ENCODE peak calls at places on chromosomes 6 and 20, in seven cellular contexts. P is left ventricle myocardium inferior, J is fibroblast of pulmonary artery, Y is AG04449, Q is astrocyte of the spinal cord, N is transverse colon, I is fibroblast of the aortic adventitia. K is an unnamed sample.
A peak's percentile ranks its signal among the peaks of the same experiment; 100 is the strongest.

GRCh38 chr6:20092071-20092566 is 120.2 kb downstream of the MBOAT1 start:
- DNase-seq in P (no peak), Y (peak; percentile 4), Q (peak; percentile 65), N (no peak), J (peak; percentile 73), I (peak; percentile 67), K (peak; percentile 61)

GRCh38 chr6:104527311-104527710 is 332.4 kb downstream of the HACE1 start:
- DNase-seq in I (no peak), N (no peak), Y (no peak), Q (no peak), J (no peak), P (no peak), K (no peak)

GRCh38 chr6:10613077-10613476 is 81.3 kb downstream of the C6orf52 start:
- DNase-seq in Y (no peak), Q (peak; percentile 50), J (no peak), N (no peak), I (peak; percentile 47), P (no peak), K (no peak)

GRCh38 chr20:7693761-7694160 is 246.5 kb downstream of the HAO1 start:
- DNase-seq in Q (peak; percentile 80), P (no peak), N (no peak), Y (no peak), J (no peak), I (peak; percentile 53), K (no peak)

GRCh38 chr6:14792118-14792955 is 453.5 kb upstream of the JARID2 start:
- DNase-seq in P (no peak), Q (no peak), Y (no peak), I (no peak), J (no peak), N (no peak), K (peak; percentile 75)

GRCh38 chr6:67653561-67653960 is 981.5 kb upstream of the ADGRB3 start:
- DNase-seq in Y (no peak), N (no peak), J (no peak), I (no peak), Q (no peak), P (no peak), K (no peak)

GRCh38 chr6:43733471-43734293 is 36.3 kb upstream of the VEGFA start:
- DNase-seq in N (no peak), Q (no peak), I (no peak), P (no peak), J (no peak), Y (no peak), K (no peak)

GRCh38 chr6:33248643-33248931 is 23.1 kb downstream of the VPS52 start:
- DNase-seq in I (no peak), Y (no peak), N (no peak), P (peak; percentile 18), Q (no peak), J (peak; percentile 58), K (peak; percentile 51)

GRCh38 chr6:139291813-139292619 is at the start of gene TXLNB:
- DNase-seq in Q (peak; percentile 92), I (peak; percentile 94), N (peak; percentile 78), P (peak; percentile 84), Y (peak; percentile 36), J (peak; percentile 95), K (peak; percentile 67)

GRCh38 chr6:125611573-125612399 is 137.6 kb upstream of the HEY2 start:
- DNase-seq in Q (peak; percentile 75), I (peak; percentile 63), P (no peak), Y (no peak), N (no peak), J (peak; percentile 83), K (no peak)

GRCh38 chr6:167937948-167938911 is 59.2 kb upstream of the KIF25 start:
- DNase-seq in J (no peak), I (no peak), P (no peak), Y (no peak), Q (no peak), N (no peak), K (no peak)

GRCh38 chr20:33645072-33645358 is 17.1 kb upstream of the C20orf144 start:
- DNase-seq in P (no peak), Q (no peak), N (no peak), Y (no peak), I (no peak), J (no peak), K (peak; percentile 55)

GRCh38 chr6:32627831-32628230 is 9.4 kb upstream of the HLA-DQA1 start:
- DNase-seq in J (peak; percentile 21), P (peak; percentile 19), Q (peak; percentile 10), Y (no peak), N (peak; percentile 19), I (peak; percentile 49), K (peak; percentile 21)

GRCh38 chr6:157438611-157439109 is 57.7 kb downstream of the ZDHHC14 start:
- DNase-seq in N (no peak), Q (no peak), I (peak; percentile 84), Y (no peak), P (no peak), J (peak; percentile 68), K (peak; percentile 22)

GRCh38 chr6:35782424-35782823 is 1.6 kb downstream of the CLPSL1 start:
- DNase-seq in I (no peak), J (no peak), Q (no peak), P (no peak), Y (no peak), N (no peak), K (no peak)

GRCh38 chr6:20688710-20689500 is 154.6 kb downstream of the CDKAL1 start:
- DNase-seq in Q (peak; percentile 78), J (peak; percentile 49), P (no peak), N (no peak), I (no peak), Y (peak; percentile 44), K (peak; percentile 66)

GRCh38 chr6:4987427-4987826 is 16.4 kb downstream of the RPP40 start:
- DNase-seq in P (no peak), N (no peak), I (no peak), Y (no peak), J (no peak), Q (no peak), K (no peak)

GRCh38 chr6:125853740-125854139 is 63.0 kb downstream of the NCOA7 start:
- DNase-seq in P (no peak), I (no peak), Q (no peak), Y (no peak), N (no peak), J (no peak), K (no peak)

GRCh38 chr6:44804016-44804415 is 416.5 kb downstream of the CDC5L start:
- DNase-seq in I (no peak), N (no peak), Q (no peak), Y (no peak), P (no peak), J (no peak), K (no peak)

GRCh38 chr6:32944265-32944664 is 3.4 kb upstream of the HLA-DMB start:
- DNase-seq in P (no peak), N (peak; percentile 49), J (no peak), I (no peak), Q (no peak), Y (no peak), K (no peak)

GRCh38 chr20:47521059-47521808 is 19.5 kb downstream of the NCOA3 start:
- DNase-seq in N (no peak), I (no peak), Y (no peak), P (no peak), J (no peak), Q (no peak), K (no peak)
- TF ChIP-seq CTCF in N (no peak), I (no peak), Y (no peak), P (peak; percentile 23), J (no peak), Q (no peak), K (peak; percentile 30)

DNA sequence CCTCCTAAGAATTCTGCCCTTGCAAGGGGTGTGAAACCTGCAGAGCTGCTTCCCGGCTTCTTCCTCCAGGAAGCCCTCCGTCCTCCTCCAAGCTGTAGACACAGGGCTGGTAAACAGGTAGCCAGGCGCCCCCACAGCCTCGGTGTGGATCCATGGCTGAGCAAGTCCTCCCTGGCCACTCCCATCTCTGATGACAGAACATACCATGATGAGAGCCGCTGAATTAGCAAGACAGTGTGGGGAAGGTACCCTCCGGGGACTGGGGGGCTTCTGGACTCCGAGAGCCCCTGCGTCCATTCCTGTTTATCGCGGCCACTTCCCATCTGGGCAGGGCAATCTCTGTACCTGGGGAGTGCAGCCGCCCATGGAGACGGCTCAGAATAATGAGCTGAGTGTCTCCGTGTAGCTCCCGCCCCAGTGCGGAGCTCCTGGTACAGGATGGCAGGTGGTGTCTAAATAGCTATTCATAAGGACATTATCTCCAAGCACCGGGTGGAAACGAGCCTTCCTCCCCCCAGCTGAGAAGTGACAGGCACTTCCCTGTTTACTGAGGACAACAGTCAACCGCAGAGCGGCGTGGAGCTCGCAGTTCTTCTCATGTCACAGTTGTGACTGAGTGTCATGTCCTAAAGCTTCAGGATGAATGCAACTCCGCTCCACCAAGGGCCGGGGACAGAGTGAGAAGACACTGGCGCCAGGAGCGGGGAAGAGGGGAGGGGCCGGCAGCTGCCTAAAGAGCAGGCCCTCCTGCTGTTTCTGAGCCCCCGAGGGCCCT is 22.7 kb upstream of the NTSR1 start:
- DNase-seq in P (peak; percentile 29), Q (no peak), N (peak; percentile 61), Y (no peak), I (no peak), J (no peak), K (no peak)
- H3K4me3 ChIP-seq in P (no peak overlapping the region), Q (no peak overlapping the region), N (no peak overlapping the region), Y (no peak overlapping the region), I (no peak overlapping the region), J (no peak overlapping the region), K (no peak overlapping the region)

DNA sequence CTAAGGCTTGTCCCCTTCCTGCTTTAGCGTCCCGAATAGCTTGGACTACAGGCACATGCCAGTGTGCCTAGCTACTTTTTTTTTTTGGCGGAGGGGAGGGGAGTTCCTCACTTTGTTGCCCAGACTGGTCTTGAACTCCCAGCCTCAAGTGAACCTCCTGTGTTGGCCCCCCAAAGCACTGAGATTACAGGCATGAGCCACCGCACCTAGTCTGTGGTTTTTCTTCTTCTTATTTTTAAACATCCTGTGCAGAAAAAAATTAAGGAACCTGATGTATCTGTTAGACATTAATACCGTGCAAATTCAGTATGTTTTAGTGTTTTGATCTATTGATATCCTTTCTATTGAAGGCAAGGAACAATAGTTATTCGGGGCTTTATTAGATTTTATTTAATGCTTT is 25.7 kb downstream of the HIVEP1 start:
- DNase-seq in N (no peak), P (no peak), I (no peak), Q (no peak), J (no peak), Y (no peak), K (no peak)
- TF ChIP-seq CTCF in N (no peak), P (no peak), I (no peak), Q (no peak), J (no peak), Y (no peak), K (no peak)

DNA sequence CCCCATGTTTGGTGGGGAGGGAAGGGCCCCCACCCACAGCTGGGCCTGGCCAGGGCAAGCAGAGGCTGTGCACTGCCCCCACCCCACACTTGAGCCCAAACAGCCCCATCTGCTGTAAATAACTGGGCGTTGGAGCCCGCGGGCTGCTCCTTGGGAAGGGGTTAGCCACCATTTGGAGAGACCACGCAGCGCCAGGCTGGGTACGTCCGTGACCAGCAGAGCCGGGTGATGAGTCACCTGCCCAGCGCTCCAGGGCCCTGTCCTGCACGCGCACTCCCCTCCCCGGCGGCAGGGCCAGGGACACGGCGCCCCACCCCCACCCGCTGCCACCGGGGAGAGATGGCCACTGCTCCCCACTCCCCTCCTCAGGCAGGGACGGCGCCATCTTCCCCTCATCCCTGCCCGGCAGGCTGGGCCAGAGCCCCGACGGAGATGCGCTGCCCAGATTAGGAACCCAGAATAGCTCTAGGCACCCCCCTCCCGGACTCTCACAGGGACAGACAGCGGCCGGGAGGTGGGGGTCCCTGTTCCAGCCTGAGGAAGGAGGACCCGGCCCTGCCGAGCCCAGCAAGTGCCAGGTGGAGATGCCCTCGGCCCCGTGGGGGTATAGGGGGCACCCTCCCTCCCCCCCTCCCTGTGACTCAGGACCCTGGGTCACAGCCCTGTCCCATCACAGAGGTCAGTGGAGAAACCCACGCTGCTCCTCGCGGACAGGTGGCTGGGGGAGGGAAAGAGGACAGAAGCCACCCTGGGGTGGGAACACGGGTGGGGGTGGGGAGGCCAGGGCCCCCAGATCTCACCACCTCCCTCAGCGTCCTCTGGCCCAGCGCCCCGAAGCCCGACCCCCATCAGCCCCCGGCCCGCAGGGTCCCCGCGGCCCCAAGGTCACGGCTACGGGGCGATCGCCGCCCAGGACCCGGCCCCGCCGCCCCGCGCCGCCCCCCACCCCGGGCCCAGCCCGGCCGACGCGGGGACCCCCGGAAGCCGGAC is 642 bp downstream of the EEF1A2 start:
- DNase-seq in Q (no peak), J (no peak), N (no peak), Y (no peak), I (no peak), P (peak; percentile 68), K (peak; percentile 29)
- H3K4me3 ChIP-seq in Q (no peak overlapping the region), J (no peak overlapping the region), N (peak overlapping the region; percentile 29), Y (no peak overlapping the region), I (no peak overlapping the region), P (peak overlapping the region; percentile 77), K (no peak overlapping the region)